ENCODE peak calls at places on chromosomes 2 and 18, in four cellular contexts. R is HL-60, D is fibroblast of mammary gland, Q is WERI-Rb-1. W is an unnamed sample.

GRCh38 chr2:128357561-128358370 is 39.1 kb upstream of the HS6ST1 start:
- DNase-seq in R (no peak), Q (no peak), D (no peak), W (no peak)

GRCh38 chr2:143015681-143016080 is 113.5 kb upstream of the ARHGAP15 start:
- DNase-seq in D (no peak), R (no peak), Q (no peak), W (no peak)

GRCh38 chr2:159518321-159519005 is 97.9 kb downstream of the BAZ2B start:
- DNase-seq in D (peak), R (no peak), Q (no peak), W (no peak)

GRCh38 chr18:7084080-7084765 is 33.4 kb downstream of the LAMA1 start:
- DNase-seq in Q (no peak), D (peak), R (no peak), W (no peak)

GRCh38 chr18:74190086-74190485 is 41.8 kb downstream of the TIMM21 start:
- DNase-seq in R (no peak), Q (no peak), D (peak), W (no peak)

GRCh38 chr2:150571121-150571520 is 83.7 kb upstream of the RND3 start:
- DNase-seq in R (no peak), Q (no peak), D (no peak), W (no peak)

GRCh38 chr2:239155806-239156480 is 244.9 kb downstream of the HDAC4 start:
- DNase-seq in R (no peak), D (no peak), Q (no peak), W (peak)

GRCh38 chr2:204140258-204140657 is 203.7 kb downstream of the ICOS start:
- DNase-seq in R (no peak), Q (no peak), D (no peak), W (no peak)

GRCh38 chr2:159111346-159111922 is 143.0 kb downstream of the TANC1 start:
- DNase-seq in D (no peak), R (no peak), Q (no peak), W (no peak)

GRCh38 chr2:195382186-195382585 is 274.8 kb upstream of the SLC39A10 start:
- DNase-seq in D (no peak), Q (no peak), R (peak), W (no peak)

GRCh38 chr2:180660207-180660606 is 320.2 kb upstream of the UBE2E3 start:
- DNase-seq in Q (no peak), D (no peak), R (no peak), W (no peak)

GRCh38 chr18:39453882-39454281 is 1888.3 kb upstream of the CELF4 start:
- DNase-seq in R (no peak), D (peak), Q (no peak), W (no peak)

GRCh38 chr2:55618649-55619055 is 1.2 kb upstream of the PPP4R3B start:
- DNase-seq in Q (peak), R (peak), D (peak), W (peak)

GRCh38 chr2:104844813-104845551 is 8.9 kb upstream of the POU3F3 start:
- DNase-seq in Q (no peak), R (no peak), D (no peak), W (peak)

GRCh38 chr2:213199871-213200270 is 48.5 kb upstream of the IKZF2 start:
- DNase-seq in Q (no peak), D (peak), R (no peak), W (no peak)

GRCh38 chr18:47260138-47260923 is 8.9 kb upstream of the SKOR2 start:
- DNase-seq in D (peak), Q (peak), R (no peak), W (peak)

GRCh38 chr2:117763806-117764205 is 50.7 kb upstream of the DDX18 start:
- DNase-seq in Q (no peak), R (no peak), D (no peak), W (no peak)

GRCh38 chr2:144648837-144649485 is 129.0 kb upstream of the ZEB2 start:
- DNase-seq in D (no peak), R (no peak), Q (no peak), W (peak)

GRCh38 chr2:218873359-218874194 is 7.1 kb upstream of the WNT10A start:
- DNase-seq in Q (no peak), D (no peak), R (no peak), W (peak)

GRCh38 chr2:27262379-27263286 is at the start of gene SLC30A3:
- DNase-seq in Q (peak), R (no peak), D (peak), W (peak)

GRCh38 chr2:154490540-154490939 is 208.0 kb upstream of the KCNJ3 start:
- DNase-seq in R (no peak), D (no peak), Q (no peak), W (no peak)

GRCh38 chr2:112985090-112985489 is 7.3 kb downstream of the IL36G start:
- DNase-seq in Q (no peak), D (no peak), R (no peak), W (no peak)

GRCh38 chr2:167192833-167193232 is 304.6 kb downstream of the XIRP2 start:
- DNase-seq in Q (no peak), R (no peak), D (peak), W (no peak)

GRCh38 chr2:152367547-152368250 is 32.7 kb downstream of the FMNL2 start:
- DNase-seq in R (no peak), Q (no peak), D (peak), W (no peak)

DNA sequence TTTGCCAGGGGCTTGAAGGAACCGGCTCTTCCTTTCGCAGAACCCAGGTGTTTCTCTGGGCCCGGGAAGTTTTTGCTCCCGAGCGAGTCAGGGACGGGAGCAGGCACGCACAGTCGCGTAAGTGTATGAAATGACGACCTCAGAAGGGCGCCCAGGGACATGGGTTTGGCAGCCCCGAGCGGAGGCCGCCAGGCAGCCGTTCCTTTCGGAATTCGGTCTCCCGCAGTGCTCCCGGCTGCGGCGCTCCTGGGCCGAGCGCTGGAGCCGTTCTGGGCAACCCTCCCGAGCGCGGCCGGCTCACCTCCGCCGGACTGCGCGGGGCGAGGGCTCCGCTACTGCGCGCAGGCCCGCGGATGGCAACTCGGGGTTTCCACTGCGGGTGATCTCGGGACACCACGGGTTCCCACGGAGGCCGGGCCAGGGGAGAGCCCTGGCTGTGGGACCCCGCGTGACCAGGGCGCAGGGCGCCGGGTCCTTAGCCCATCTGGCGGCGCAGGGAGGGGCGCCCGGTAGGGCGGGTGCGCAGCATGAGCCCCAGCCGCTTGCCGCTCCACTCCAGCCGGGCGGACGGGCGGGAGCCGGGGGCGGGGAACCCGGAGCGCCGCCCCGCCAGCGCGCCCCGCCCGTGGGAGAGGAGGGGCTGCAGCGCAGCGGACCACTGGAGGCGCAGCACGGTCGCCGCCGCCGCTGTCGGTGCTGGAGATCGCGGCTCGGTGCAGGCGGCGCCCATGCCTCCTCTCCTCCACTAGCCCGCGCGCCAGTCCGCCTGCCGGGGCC is at the start of gene OSBPL6:
- DNase-seq in D (peak), R (peak), Q (peak), W (peak)
- TF ChIP-seq CTCF in D (no peak), R (no peak), Q (peak), W (peak)

DNA sequence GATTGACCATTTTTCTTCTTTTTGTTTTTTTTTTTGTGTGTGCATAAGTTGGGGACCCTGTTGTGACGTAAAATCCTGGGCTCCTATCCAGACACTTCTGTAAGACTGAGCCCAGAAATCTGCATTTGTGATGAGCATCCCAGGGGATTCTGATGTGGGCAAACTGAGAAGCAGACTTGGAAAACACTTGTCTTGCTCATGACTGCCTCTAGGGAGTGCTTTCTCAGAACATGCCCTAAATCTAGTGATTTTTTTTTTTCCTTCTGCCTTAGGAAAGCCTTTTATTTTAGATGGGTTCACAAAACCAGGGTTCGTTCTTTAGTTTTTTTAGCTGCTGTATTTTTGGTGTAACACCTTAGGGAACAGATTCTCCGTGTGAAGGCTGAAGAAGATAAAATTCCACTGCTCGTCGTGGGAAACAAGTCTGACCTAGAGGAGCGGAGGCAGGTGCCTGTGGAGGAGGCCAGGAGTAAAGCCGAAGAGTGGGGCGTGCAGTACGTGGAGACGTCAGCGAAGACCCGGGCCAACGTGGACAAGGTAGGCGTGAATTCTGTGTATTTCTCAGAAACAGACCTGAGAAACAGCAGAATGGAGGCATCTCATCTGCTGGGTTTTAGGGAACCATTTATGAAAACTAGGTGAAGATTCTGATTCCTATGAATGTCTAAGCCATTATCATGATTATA is 36.7 kb downstream of the RALB start:
- DNase-seq in Q (no peak), D (peak), R (no peak), W (no peak)
- TF ChIP-seq CTCF in Q (peak), D (peak), R (no peak), W (no peak)

DNA sequence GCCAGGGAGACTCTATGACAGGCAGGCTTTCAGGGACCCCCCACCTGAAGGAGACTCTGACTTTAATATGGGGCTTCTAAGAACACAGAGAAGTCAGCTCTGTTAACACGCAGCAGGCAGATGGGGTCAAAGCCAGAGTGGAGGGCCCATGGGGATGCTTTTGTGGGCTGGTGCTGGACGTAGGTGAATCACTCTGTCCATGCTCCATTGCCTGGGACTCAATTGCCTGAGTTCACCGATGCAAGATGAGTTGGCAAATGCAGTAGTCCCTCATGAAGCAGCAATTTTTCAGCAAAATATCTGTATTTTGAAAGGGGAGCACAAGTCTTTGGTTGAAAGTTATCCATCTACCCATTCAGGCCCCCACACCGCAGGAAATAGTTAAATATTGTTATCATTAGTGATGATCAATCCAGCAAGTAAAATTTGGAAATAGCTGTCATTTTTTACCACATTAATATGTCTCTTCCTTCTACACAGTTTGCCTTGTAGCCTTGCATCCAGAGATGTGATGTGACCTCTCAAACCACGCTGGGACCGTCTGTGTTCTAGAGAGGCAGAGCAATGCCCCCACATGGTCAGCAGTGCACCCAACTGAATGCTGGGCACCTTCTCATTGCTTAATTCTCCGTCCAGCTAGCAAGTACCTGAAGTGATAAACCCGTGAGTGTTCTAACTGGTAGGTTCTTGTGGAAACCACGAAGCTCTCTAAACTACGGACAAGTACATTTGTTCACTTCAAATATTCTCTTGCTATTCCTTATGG is 34.8 kb upstream of the FAM110C start:
- DNase-seq in Q (no peak), R (no peak), D (no peak), W (no peak)
- TF ChIP-seq CTCF in Q (no peak), R (no peak), D (no peak), W (no peak)

GRCh38 chr2:160581448-160581847 is 87.8 kb upstream of the RBMS1 start:
- DNase-seq in D (no peak), R (no peak), Q (peak), W (no peak)
- TF ChIP-seq CTCF in D (no peak), R (no peak), Q (peak), W (no peak)

GRCh38 chr2:99623035-99623434 is 133.2 kb upstream of the REV1 start:
- DNase-seq in R (no peak), D (no peak), Q (no peak), W (no peak)

GRCh38 chr2:99622578-99622977 is 132.8 kb upstream of the REV1 start:
- DNase-seq in D (no peak), R (no peak), Q (no peak), W (no peak)

GRCh38 chr2:99621106-99621505 is 131.3 kb upstream of the REV1 start:
- DNase-seq in R (no peak), Q (no peak), D (no peak), W (no peak)

GRCh38 chr2:99624682-99625081 is 134.9 kb upstream of the REV1 start:
- DNase-seq in D (no peak), R (no peak), Q (no peak), W (peak)

DNA sequence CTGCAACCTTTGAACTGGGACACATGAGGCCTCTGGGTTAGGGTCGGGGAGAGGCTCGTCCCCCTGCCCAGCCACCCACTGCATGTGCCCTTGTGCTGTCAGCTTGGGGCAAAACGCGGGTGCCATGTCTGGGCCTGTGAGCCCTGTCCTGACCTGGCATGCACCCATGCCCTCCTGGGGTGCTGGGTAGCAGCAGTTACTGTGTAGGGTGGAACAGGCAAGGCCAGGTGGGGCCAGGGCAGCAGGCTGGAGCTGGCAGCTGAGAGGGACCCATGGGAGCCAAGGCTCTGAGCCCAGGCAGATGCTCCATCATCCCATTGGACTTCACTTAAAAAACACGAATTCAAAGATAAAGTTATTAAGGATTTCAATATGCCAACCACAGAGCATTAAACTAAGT is 133.8 kb upstream of the REV1 start:
- DNase-seq in D (no peak), Q (no peak), R (no peak), W (no peak)
- TF ChIP-seq CTCF in D (no peak), Q (no peak), R (no peak), W (no peak)

GRCh38 chr2:157760949-157761348 is 115.2 kb downstream of the ACVR1 start:
- DNase-seq in D (no peak), Q (no peak), R (no peak), W (no peak)
- TF ChIP-seq CTCF in D (no peak), Q (peak), R (no peak), W (no peak)